ENCODE peak calls at places on chromosomes 11 and 22, in five cellular contexts. V is H1, Z is GM12878, Y is K562, Q is HepG2. E is an unnamed sample.
A peak's percentile ranks its signal among the peaks of the same experiment; 100 is the strongest.

GRCh38 chr11:75815345-75815983 is 454 bp downstream of the UVRAG start:
- DNase-seq in Q (no peak), Y (peak; percentile 56), Z (no peak), V (no peak), E (peak; percentile 27)

GRCh38 chr22:30005213-30005857 is 74.9 kb upstream of the HORMAD2 start:
- DNase-seq in Z (peak; percentile 17), Q (peak; percentile 66), V (peak; percentile 23), Y (peak; percentile 70), E (peak; percentile 27)

GRCh38 chr11:75966546-75967287 is 151.7 kb downstream of the UVRAG start:
- DNase-seq in Q (no peak), Y (no peak), V (no peak), Z (no peak), E (peak; percentile 18)

GRCh38 chr11:22192642-22193347 is at the start of gene ANO5:
- DNase-seq in V (peak; percentile 36), Z (no peak), Q (no peak), Y (peak; percentile 42), E (peak; percentile 73)

GRCh38 chr11:69442807-69443137 is 38.7 kb upstream of the LINC01488 start:
- DNase-seq in V (no peak), Y (peak; percentile 77), Q (peak; percentile 80), Z (no peak), E (no peak)

GRCh38 chr11:79610678-79611077 is 169.8 kb upstream of the TENM4 start:
- DNase-seq in Z (no peak), Q (no peak), V (no peak), Y (no peak), E (no peak)

GRCh38 chr11:503179-503981 is 3.7 kb downstream of the RNH1 start:
- DNase-seq in V (no peak), Q (no peak), Y (peak; percentile 75), Z (peak; percentile 38), E (no peak)

GRCh38 chr11:128520886-128521696 is 66.3 kb downstream of the ETS1 start:
- DNase-seq in Z (no peak), Y (no peak), Q (no peak), V (no peak), E (no peak)

GRCh38 chr11:11149671-11150459 is 203.2 kb downstream of the CSNK2A3 start:
- DNase-seq in V (no peak), Z (no peak), Q (no peak), Y (no peak), E (no peak)

GRCh38 chr11:16863382-16863781 is 124.9 kb downstream of the C11orf58 start:
- DNase-seq in Q (no peak), Z (no peak), V (no peak), Y (no peak), E (no peak)

GRCh38 chr11:36586543-36586942 is 7.8 kb upstream of the IFTAP start:
- DNase-seq in Z (no peak), V (no peak), Y (no peak), Q (no peak), E (no peak)

GRCh38 chr11:92219476-92219875 is 5.1 kb upstream of the FAT3 start:
- DNase-seq in Z (no peak), Q (no peak), Y (no peak), V (no peak), E (no peak)

GRCh38 chr11:83736689-83737088 is 450.5 kb upstream of the CCDC90B start:
- DNase-seq in Q (no peak), Z (no peak), V (no peak), Y (no peak), E (no peak)

GRCh38 chr22:49491726-49492125 is 335.9 kb downstream of the BRD1 start:
- DNase-seq in Z (no peak), Q (no peak), V (no peak), Y (no peak), E (no peak)

GRCh38 chr11:106398396-106399074 is 321.1 kb downstream of the AASDHPPT start:
- DNase-seq in Y (no peak), V (no peak), Q (no peak), Z (no peak), E (peak; percentile 30)

GRCh38 chr11:32094931-32095330 is 4.1 kb downstream of the RCN1 start:
- DNase-seq in V (no peak), Q (no peak), Z (no peak), Y (no peak), E (no peak)

GRCh38 chr11:72598901-72599300 is 75.3 kb downstream of the PDE2A start:
- DNase-seq in V (no peak), Q (peak; percentile 28), Z (no peak), Y (peak; percentile 56), E (peak; percentile 65)

GRCh38 chr11:36091256-36091811 is 147.5 kb downstream of the LDLRAD3 start:
- DNase-seq in Q (no peak), Y (peak; percentile 74), Z (no peak), V (no peak), E (no peak)

GRCh38 chr22:47276219-47276843 is 513.9 kb downstream of the TBC1D22A start:
- DNase-seq in Q (no peak), Z (no peak), Y (no peak), V (no peak), E (no peak)

GRCh38 chr11:64023731-64024710 is 11.7 kb upstream of the FLRT1 start:
- DNase-seq in Y (no peak), V (no peak), Z (no peak), Q (no peak), E (no peak)

GRCh38 chr11:128323381-128323780 is 264.0 kb downstream of the ETS1 start:
- DNase-seq in Q (no peak), V (no peak), Y (no peak), Z (no peak), E (no peak)

GRCh38 chr22:23744485-23744884 is 6.4 kb downstream of the ZNF70 start:
- DNase-seq in Q (no peak), Z (no peak), V (no peak), Y (no peak), E (no peak)

GRCh38 chr22:37243402-37244113 is 511 bp downstream of the RAC2 start:
- DNase-seq in Y (peak; percentile 34), Q (no peak), V (no peak), Z (no peak), E (no peak)

GRCh38 chr11:26621147-26621546 is 49.1 kb upstream of the MUC15 start:
- DNase-seq in Y (no peak), Z (no peak), Q (no peak), V (no peak), E (peak; percentile 78)

GRCh38 chr11:47136327-47136726 is 40.4 kb downstream of the ARFGAP2 start:
- DNase-seq in Q (no peak), V (no peak), Z (no peak), Y (no peak), E (no peak)

GRCh38 chr22:37282385-37282677 is at the start of gene CYTH4:
- DNase-seq in Q (no peak), Y (peak; percentile 44), V (no peak), Z (no peak), E (no peak)

GRCh38 chr11:88414385-88414861 is 76.9 kb upstream of the CTSC start:
- DNase-seq in Z (no peak), V (no peak), Q (no peak), Y (peak; percentile 75), E (no peak)

GRCh38 chr11:71120346-71120963 is 131.9 kb downstream of the SHANK2 start:
- DNase-seq in Y (peak; percentile 8), Z (no peak), Q (peak; percentile 38), V (peak; percentile 73), E (peak; percentile 21)

GRCh38 chr22:46072981-46073682 is 77.2 kb upstream of the PPARA start:
- DNase-seq in Y (no peak), Z (no peak), Q (no peak), V (no peak), E (no peak)

GRCh38 chr22:46072030-46072881 is 78.1 kb upstream of the PPARA start:
- DNase-seq in Q (no peak), Y (no peak), V (no peak), Z (no peak), E (no peak)

GRCh38 chr22:46070722-46071450 is 79.4 kb upstream of the PPARA start:
- DNase-seq in Y (no peak), Q (no peak), V (no peak), Z (no peak), E (peak; percentile 63)

GRCh38 chr22:46070215-46070721 is 80.1 kb upstream of the PPARA start:
- DNase-seq in Z (no peak), Q (peak; percentile 10), Y (no peak), V (no peak), E (peak; percentile 80)

GRCh38 chr22:46071451-46072029 is 78.8 kb upstream of the PPARA start:
- DNase-seq in Q (no peak), Z (no peak), V (no peak), Y (no peak), E (no peak)
- TF ChIP-seq POLR2A in Q (no peak), Z (peak; percentile 5), V (no peak), Y (no peak), E (peak; percentile 87)

DNA sequence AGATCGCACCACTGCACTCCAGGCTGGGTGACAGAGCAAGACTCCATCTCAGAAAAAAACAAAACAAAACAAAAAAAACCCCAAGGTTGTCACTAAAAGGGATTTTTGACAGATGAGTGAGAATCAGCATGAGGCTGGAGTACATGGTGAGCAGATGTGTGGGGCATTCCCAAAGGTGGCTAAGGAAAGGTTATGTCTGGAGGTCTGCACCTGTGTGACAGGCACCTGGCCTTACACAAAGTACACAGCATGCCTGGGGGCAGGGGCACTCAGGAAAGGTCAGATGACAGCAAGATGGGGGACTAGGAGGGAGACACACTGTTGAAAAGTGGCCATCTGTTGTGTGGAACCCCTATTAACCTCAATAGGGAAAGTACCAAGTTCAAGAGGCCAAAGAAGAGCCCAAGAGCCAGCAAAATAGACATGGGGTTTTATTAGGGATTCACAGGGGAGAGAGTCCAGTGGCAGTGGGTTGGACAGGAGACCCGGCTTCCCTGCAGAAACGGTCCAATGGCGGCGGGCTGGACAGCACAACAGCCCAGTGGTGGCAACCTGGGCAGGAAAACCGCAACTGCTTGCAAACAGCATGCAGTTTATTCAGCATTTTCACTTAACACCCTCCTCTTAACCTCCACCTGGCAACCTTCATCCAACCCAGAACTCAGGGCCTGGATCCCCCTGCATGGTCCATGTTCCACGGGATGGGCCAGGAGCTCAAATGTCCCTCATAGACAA is 101.1 kb downstream of the MICAL2 start:
- DNase-seq in V (no peak), Y (no peak), Z (no peak), Q (no peak), E (no peak)
- TF ChIP-seq HDAC2 in V (no peak), Y (no peak), Z (no peak), Q (no peak), E (no peak)

DNA sequence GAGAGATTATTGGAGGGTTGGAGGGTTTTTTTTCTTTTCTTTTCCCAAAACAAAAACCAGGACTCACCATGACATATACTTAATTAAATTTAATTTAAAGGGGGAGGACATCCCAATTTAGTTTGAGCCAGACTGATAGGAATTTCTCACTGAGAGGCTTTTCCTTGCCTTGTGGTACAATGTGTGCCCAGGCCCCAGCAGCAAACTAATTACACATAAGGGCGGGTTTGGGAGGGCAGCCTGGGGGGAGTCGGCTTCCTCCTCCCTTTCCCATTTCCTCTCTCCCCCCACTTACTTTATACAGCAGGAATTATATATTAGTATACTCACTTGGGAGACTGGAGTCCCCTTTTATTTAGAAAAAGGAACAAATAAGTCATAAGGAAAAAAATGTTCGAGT is 2.9 kb downstream of the TEAD1 start:
- DNase-seq in Q (no peak), V (no peak), Y (no peak), Z (no peak), E (no peak)
- TF ChIP-seq POLR2A in Q (no peak), V (no peak), Y (no peak), Z (no peak), E (no peak)

DNA sequence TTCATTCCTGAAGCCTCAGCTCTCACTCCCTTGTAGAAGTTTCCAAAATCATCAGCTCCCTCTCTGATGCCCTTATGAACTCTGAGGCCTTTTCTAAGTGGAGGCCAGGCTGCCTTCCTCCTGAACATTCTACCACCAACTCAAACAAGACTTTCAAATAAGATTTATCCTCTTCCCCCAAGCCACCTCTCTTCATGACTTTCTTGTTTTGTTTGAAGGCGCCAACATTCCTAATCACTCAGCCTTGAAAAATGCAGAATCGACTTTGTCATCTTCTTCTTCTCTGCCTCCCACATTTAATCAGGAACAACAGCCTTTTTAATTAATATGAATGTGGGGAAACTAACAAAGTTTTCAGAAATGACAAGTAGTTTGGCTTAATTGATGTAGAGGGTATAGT is 927.9 kb downstream of the OPCML start:
- DNase-seq in Q (no peak), V (no peak), Y (no peak), Z (no peak), E (no peak)
- TF ChIP-seq HDAC2 in Q (no peak), V (no peak), Y (no peak), Z (no peak), E (no peak)